ENCODE peak calls at places on chromosomes 7 and 10, in five cellular contexts. J, M, D, F and B are unnamed samples.
A peak's percentile ranks its signal among the peaks of the same experiment; 100 is the strongest.

GRCh38 chr10:76311752-76312699 is 880.6 kb downstream of the LRMDA start:
- DNase-seq in D (no peak), F (no peak), M (peak; percentile 24), J (no peak), B (peak; percentile 39)

GRCh38 chr10:23412223-23412622 is 26.7 kb upstream of the OTUD1 start:
- DNase-seq in F (no peak), M (peak; percentile 58), J (no peak), D (no peak), B (no peak)

GRCh38 chr10:102150970-102151773 is 1.0 kb upstream of the NOLC1 start:
- DNase-seq in F (no peak), J (no peak), D (peak; percentile 93), M (peak; percentile 58), B (peak; percentile 44)

GRCh38 chr7:47932466-47933037 is 15.7 kb downstream of the PKD1L1 start:
- DNase-seq in F (no peak), M (no peak), D (no peak), J (no peak), B (no peak)

GRCh38 chr10:101666025-101666424 is 28.9 kb downstream of the FBXW4 start:
- DNase-seq in D (no peak), J (no peak), F (no peak), M (no peak), B (no peak)

GRCh38 chr10:114638874-114639625 is 19.0 kb downstream of the ABLIM1 start:
- DNase-seq in J (no peak), F (no peak), D (no peak), M (peak; percentile 75), B (peak; percentile 56)

GRCh38 chr10:48748573-48748972 is 63.9 kb downstream of the WDFY4 start:
- DNase-seq in F (no peak), D (no peak), M (no peak), J (no peak), B (no peak)

GRCh38 chr7:54831644-54832095 is 72.7 kb upstream of the SEC61G start:
- DNase-seq in M (no peak), F (no peak), D (no peak), J (no peak), B (no peak)

GRCh38 chr7:42082144-42082543 is 154.9 kb downstream of the GLI3 start:
- DNase-seq in D (peak; percentile 57), M (peak; percentile 62), F (no peak), J (no peak), B (no peak)

GRCh38 chr10:109480836-109481235 is 442.5 kb downstream of the XPNPEP1 start:
- DNase-seq in M (no peak), J (no peak), D (no peak), F (no peak), B (no peak)

GRCh38 chr7:69412331-69413146 is 185.7 kb upstream of the AUTS2 start:
- DNase-seq in F (peak; percentile 52), J (no peak), M (no peak), D (no peak), B (no peak)

GRCh38 chr10:95133016-95133752 is 60.9 kb upstream of the ACSM6 start:
- DNase-seq in M (peak; percentile 82), F (peak; percentile 69), J (peak; percentile 35), D (no peak), B (peak; percentile 59)

GRCh38 chr7:30810986-30811385 is 39.8 kb downstream of the MINDY4 start:
- DNase-seq in D (no peak), F (no peak), J (no peak), M (no peak), B (no peak)

GRCh38 chr7:37901236-37901827 is 15.3 kb downstream of the SFRP4 start:
- DNase-seq in D (peak; percentile 80), J (no peak), M (peak; percentile 66), F (no peak), B (no peak)